ENCODE peak calls at places on chromosomes 7 and 10, in six cellular contexts. J is HCT116, A is GM12865, B is Peyer's patch, X is lung, T is AG10803. L is an unnamed sample.

GRCh38 chr7:44944821-44945220 is 34.0 kb downstream of the MYO1G start:
- DNase-seq in J (no peak), A (no peak), B (no peak), X (no peak), T (no peak), L (no peak)

GRCh38 chr7:92714767-92715166 is 121.6 kb downstream of the CDK6 start:
- DNase-seq in J (no peak), A (no peak), B (no peak), X (no peak), T (peak; percentile 45), L (no peak)

GRCh38 chr10:3484306-3485187 is 300.5 kb downstream of the KLF6 start:
- DNase-seq in J (no peak), A (peak; percentile 89), B (peak; percentile 63), X (no peak), T (peak; percentile 59), L (no peak)

GRCh38 chr7:74180866-74181265 is 6.7 kb downstream of the EIF4H start:
- DNase-seq in J (no peak), A (no peak), B (no peak), X (no peak), T (no peak), L (no peak)

GRCh38 chr7:145884716-145885514 is 231.7 kb upstream of the CNTNAP2 start:
- DNase-seq in J (no peak), A (no peak), B (no peak), X (no peak), T (no peak), L (no peak)

GRCh38 chr7:85102813-85103350 is 84.0 kb downstream of the SEMA3D start:
- DNase-seq in J (no peak), A (no peak), B (no peak), X (no peak), T (peak; percentile 26), L (no peak)

GRCh38 chr7:149495785-149496641 is 1.6 kb downstream of the ZNF746 start:
- DNase-seq in J (no peak), A (peak; percentile 25), B (peak; percentile 75), X (peak; percentile 69), T (peak; percentile 81), L (no peak)

GRCh38 chr7:1593091-1593866 is 23.4 kb upstream of the PSMG3 start:
- DNase-seq in J (no peak), A (peak; percentile 21), B (no peak), X (no peak), T (no peak), L (no peak)

GRCh38 chr10:121696854-121697253 is 98.6 kb upstream of the FGFR2 start:
- DNase-seq in J (peak; percentile 55), A (peak; percentile 39), B (peak; percentile 53), X (no peak), T (no peak), L (no peak)

GRCh38 chr7:33640732-33641131 is 264.6 kb upstream of the BMPER start:
- DNase-seq in J (no peak), A (no peak), B (no peak), X (no peak), T (peak; percentile 57), L (no peak)

GRCh38 chr7:35754741-35755140 is 46.1 kb upstream of the SEPTIN7 start:
- DNase-seq in J (no peak), A (no peak), B (no peak), X (no peak), T (no peak), L (no peak)

GRCh38 chr10:88921194-88921593 is 31.4 kb downstream of the ACTA2 start:
- DNase-seq in J (no peak), A (no peak), B (no peak), X (no peak), T (no peak), L (no peak)

GRCh38 chr7:93889261-93889660 is 1.3 kb downstream of the TFPI2 start:
- DNase-seq in J (no peak), A (no peak), B (no peak), X (no peak), T (peak; percentile 48), L (no peak)

GRCh38 chr7:112940314-112940732 is 146.3 kb downstream of the GPR85 start:
- DNase-seq in J (no peak), A (no peak), B (no peak), X (no peak), T (no peak), L (no peak)

GRCh38 chr10:42979181-42979580 is 97.7 kb upstream of the RET start:
- DNase-seq in J (no peak), A (no peak), B (peak; percentile 24), X (no peak), T (no peak), L (no peak)

GRCh38 chr10:120077707-120078492 is 185.4 kb downstream of the SEC23IP start:
- DNase-seq in J (no peak), A (peak; percentile 33), B (no peak), X (no peak), T (no peak), L (no peak)

GRCh38 chr10:120076966-120077706 is 184.6 kb downstream of the SEC23IP start:
- DNase-seq in J (no peak), A (no peak), B (no peak), X (no peak), T (no peak), L (no peak)
- H3K4me3 ChIP-seq in J (no peak overlapping the region), A (no peak overlapping the region), B (no peak overlapping the region), X (no peak overlapping the region), T (no peak overlapping the region), L (no peak overlapping the region)

GRCh38 chr7:77696643-77697534 is 630 bp downstream of the RSBN1L start:
- DNase-seq in J (no peak), A (peak; percentile 61), B (peak; percentile 72), X (peak; percentile 59), T (peak; percentile 38), L (peak; percentile 75)

GRCh38 chr7:77696057-77696642 is at the start of gene RSBN1L:
- DNase-seq in J (peak; percentile 92), A (peak; percentile 98), B (peak; percentile 99), X (peak; percentile 99), T (peak; percentile 96), L (peak; percentile 97)

GRCh38 chr7:77697535-77697831 is 1.2 kb downstream of the RSBN1L start:
- DNase-seq in J (no peak), A (no peak), B (peak; percentile 75), X (peak; percentile 35), T (peak; percentile 38), L (peak; percentile 9)

GRCh38 chr7:77691892-77692491 is 4.3 kb upstream of the RSBN1L start:
- DNase-seq in J (no peak), A (no peak), B (peak; percentile 74), X (no peak), T (no peak), L (no peak)

DNA sequence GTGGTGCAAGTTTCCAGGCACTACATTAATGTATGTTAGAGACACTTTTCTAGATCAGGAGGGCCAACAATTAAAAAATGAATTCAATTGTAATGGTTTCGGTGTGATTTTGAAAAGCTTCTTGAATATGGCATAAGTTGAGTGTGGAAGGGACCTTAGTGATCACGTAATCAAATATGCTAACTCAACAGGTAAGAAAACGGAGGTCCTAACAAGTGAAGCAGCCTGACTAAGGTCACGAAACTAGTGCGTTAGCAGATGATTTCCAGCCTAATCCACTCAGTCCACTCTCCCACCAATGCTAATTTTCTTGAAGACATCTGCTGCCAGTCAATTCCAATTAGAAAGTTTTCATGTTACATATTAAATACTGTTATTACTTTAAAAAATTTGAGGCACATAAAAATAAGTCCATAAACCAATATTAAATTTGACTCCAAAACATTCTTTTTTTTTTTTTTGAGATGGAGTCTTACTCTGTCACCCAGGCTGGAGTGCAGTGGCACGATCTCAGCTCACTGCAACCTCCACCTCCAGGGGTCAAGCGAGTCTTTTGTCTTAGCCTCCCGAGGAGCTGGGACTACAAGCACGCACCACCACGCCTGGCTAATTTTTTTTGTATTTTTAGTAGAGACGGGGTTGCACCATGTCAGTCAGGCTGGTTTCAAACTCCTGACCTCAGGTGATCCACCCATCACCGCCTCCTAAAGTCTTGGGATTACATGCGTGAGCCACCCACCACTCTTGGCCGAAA is 2.3 kb upstream of the RSBN1L start:
- DNase-seq in J (no peak), A (no peak), B (no peak), X (no peak), T (no peak), L (no peak)
- H3K4me3 ChIP-seq in J (no peak overlapping the region), A (no peak overlapping the region), B (peak overlapping the region; percentile 69), X (no peak overlapping the region), T (no peak overlapping the region), L (no peak overlapping the region)

DNA sequence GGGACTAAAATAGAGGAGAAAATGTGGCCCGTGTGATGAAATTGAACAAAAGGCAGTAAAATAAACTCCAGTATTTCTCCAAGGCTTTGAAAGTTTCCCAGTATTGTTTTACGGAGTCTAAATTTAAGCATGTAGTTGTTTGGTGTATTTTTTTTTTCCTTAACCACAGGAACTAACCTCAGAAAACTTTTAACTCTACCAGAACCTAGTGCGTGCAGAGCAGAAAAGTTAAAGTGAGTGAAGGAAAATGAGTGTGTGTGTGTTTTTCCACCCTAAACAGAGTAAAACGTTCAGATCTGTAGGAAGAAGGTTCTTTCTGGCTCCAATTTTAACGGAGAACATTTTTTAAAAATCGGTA is 812 bp downstream of the PROSER2 start:
- DNase-seq in J (no peak), A (no peak), B (no peak), X (no peak), T (peak; percentile 18), L (no peak)
- H3K4me3 ChIP-seq in J (peak overlapping the region; percentile 89), A (peak overlapping the region; percentile 65), B (peak overlapping the region; percentile 79), X (peak overlapping the region; percentile 86), T (peak overlapping the region; percentile 64), L (peak overlapping the region; percentile 66)

DNA sequence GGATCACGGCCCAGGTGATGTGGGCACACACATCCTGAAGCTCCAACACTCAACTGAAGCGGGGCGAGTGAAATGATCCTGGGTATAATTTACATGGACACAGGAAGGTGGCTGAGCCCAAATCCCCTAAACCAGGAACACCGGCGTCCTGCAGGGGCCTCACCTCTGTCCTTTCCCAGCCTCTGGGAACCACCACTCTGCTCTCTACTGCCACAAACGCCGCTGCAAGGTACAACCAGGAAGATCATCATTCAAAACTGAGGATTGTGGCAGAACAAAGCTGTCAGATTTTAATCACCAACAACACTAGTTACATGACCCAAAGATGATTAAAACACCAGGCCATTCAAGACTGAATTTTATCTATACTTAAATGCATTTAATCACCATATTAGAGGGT is 104.0 kb downstream of the DIP2C start:
- DNase-seq in J (no peak), A (no peak), B (no peak), X (no peak), T (no peak), L (no peak)
- H3K4me3 ChIP-seq in J (no peak overlapping the region), A (no peak overlapping the region), B (no peak overlapping the region), X (no peak overlapping the region), T (no peak overlapping the region), L (no peak overlapping the region)

DNA sequence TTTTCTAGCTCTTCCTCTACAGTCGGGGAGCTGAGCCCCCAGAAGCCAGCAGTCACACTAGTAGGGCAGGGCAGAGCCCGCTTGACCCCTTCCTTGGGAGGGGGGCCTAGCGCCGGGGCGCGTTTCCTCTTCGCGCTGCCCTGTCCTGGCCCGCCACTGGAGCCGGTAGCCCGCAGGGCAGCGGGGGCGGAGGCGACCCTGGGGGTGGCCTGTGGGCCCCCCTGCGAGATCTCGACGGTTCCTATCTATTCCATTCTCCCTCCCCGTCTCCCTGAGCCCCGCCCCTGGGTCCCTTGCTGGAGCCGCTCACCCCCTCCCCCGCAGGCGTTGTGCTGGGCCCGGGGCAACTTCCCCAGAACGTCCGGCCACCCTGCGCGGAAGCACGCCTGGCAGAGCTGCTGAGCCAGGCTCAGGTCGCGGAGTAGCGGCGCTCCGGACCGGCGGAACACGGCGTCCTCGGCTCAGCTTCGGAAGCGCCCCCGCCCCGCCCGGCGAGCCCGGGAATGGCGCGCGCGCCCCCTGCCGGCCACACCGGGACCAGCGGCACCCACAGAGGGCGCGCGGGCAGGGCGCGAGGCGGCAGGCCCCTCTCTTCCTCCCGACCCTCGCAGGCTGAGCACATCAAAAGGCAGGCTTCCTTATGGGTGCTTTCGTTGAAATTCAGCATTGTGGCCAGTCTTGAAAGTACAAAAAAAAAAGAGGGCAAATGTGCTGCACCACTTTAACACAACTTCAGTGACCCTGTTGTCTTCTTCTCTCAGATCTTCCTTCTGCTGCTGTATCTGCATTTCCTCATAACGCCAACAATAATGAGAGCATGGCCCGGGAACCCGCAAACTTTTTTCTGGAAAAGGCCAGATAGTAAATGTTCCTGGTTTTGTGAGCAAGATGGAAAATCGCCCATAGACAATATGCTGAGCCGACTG is 327.6 kb downstream of the TNS3 start:
- DNase-seq in J (no peak), A (peak; percentile 66), B (peak; percentile 89), X (peak; percentile 74), T (peak; percentile 60), L (peak; percentile 66)
- H3K4me3 ChIP-seq in J (peak overlapping the region; percentile 65), A (peak overlapping the region; percentile 46), B (peak overlapping the region; percentile 60), X (peak overlapping the region; percentile 33), T (peak overlapping the region; percentile 66), L (peak overlapping the region; percentile 54)

L was measured in GM06990.